ENCODE peak calls at places on chromosomes 4 and X, in seven cellular contexts. I is HepG2, R is PC-3, N is mammary epithelial cell, S is K562, Q is fibroblast of lung, M is astrocyte. G is an unnamed sample.

GRCh38 chr4:99408346-99408745 is 26.8 kb downstream of the ADH7 start:
- DNase-seq in I (no peak), R (no peak), N (no peak), S (no peak), Q (no peak), M (no peak), G (no peak)

GRCh38 chr4:35300996-35301774 is 943.1 kb downstream of the ARAP2 start:
- DNase-seq in I (no peak), R (no peak), N (no peak), S (no peak), Q (no peak), M (no peak), G (no peak)

GRCh38 chr4:25759101-25759500 is 103.5 kb downstream of the SLC34A2 start:
- DNase-seq in I (no peak), R (no peak), N (no peak), S (no peak), Q (no peak), M (no peak), G (no peak)

GRCh38 chr4:113256946-113257345 is 207.5 kb downstream of the ANK2 start:
- DNase-seq in I (no peak), R (no peak), N (peak; percentile 70), S (no peak), Q (peak; percentile 25), M (peak; percentile 25), G (no peak)

GRCh38 chrX:17706676-17707075 is 30.6 kb upstream of the SCML1 start:
- DNase-seq in I (peak; percentile 89), R (peak; percentile 43), N (peak; percentile 70), S (no peak), Q (peak; percentile 88), M (peak; percentile 84), G (peak; percentile 16)

GRCh38 chr4:177220376-177220775 is 89.3 kb upstream of the NEIL3 start:
- DNase-seq in I (no peak), R (peak; percentile 47), N (peak; percentile 20), S (no peak), Q (peak; percentile 79), M (peak; percentile 74), G (no peak)

GRCh38 chr4:179110356-179110755 is 1668.1 kb upstream of the AGA start:
- DNase-seq in I (no peak), R (peak; percentile 57), N (peak; percentile 3), S (no peak), Q (peak; percentile 100), M (peak; percentile 99), G (peak; percentile 39)

GRCh38 chr4:31324814-31325213 is 604.6 kb downstream of the PCDH7 start:
- DNase-seq in I (no peak), R (no peak), N (no peak), S (no peak), Q (no peak), M (no peak), G (no peak)

GRCh38 chr4:139675156-139675555 is 9.5 kb downstream of the MGST2 start:
- DNase-seq in I (no peak), R (no peak), N (no peak), S (no peak), Q (no peak), M (no peak), G (no peak)

GRCh38 chrX:23902419-23902818 is 5.3 kb downstream of the APOO start:
- DNase-seq in I (peak; percentile 50), R (peak; percentile 84), N (peak; percentile 56), S (peak; percentile 11), Q (peak; percentile 54), M (peak; percentile 30), G (peak; percentile 67)

GRCh38 chr4:123325241-123325681 is 71.3 kb upstream of the SPRY1 start:
- DNase-seq in I (no peak), R (no peak), N (no peak), S (no peak), Q (peak; percentile 70), M (peak; percentile 52), G (no peak)

GRCh38 chr4:13182136-13182535 is 302.0 kb downstream of the RAB28 start:
- DNase-seq in I (no peak), R (no peak), N (no peak), S (no peak), Q (peak; percentile 69), M (peak; percentile 59), G (no peak)

GRCh38 chr4:46392421-46392820 is 2.5 kb upstream of the GABRA2 start:
- DNase-seq in I (no peak), R (peak; percentile 4), N (peak; percentile 49), S (no peak), Q (no peak), M (no peak), G (no peak)

GRCh38 chr4:8783736-8784135 is 87.9 kb downstream of the HMX1 start:
- DNase-seq in I (no peak), R (no peak), N (no peak), S (no peak), Q (no peak), M (no peak), G (no peak)

GRCh38 chr4:40020221-40020620 is 36.4 kb upstream of the N4BP2 start:
- DNase-seq in I (no peak), R (no peak), N (no peak), S (no peak), Q (no peak), M (no peak), G (no peak)

GRCh38 chr4:3766791-3767561 is 791 bp downstream of the ADRA2C start:
- DNase-seq in I (no peak), R (no peak), N (peak; percentile 10), S (no peak), Q (peak; percentile 7), M (no peak), G (no peak)
- TF ChIP-seq EZH2 in I (no peak), R (no peak), N (peak; percentile 42), S (no peak), Q (peak; percentile 93), M (peak; percentile 58), G (no peak)

GRCh38 chr4:108018884-108019187 is 29.1 kb downstream of the HADH start:
- DNase-seq in I (no peak), R (no peak), N (no peak), S (no peak), Q (no peak), M (no peak), G (no peak)

GRCh38 chr4:108013332-108013731 is 23.6 kb downstream of the HADH start:
- DNase-seq in I (no peak), R (no peak), N (no peak), S (no peak), Q (no peak), M (no peak), G (no peak)

GRCh38 chr4:108013955-108014354 is 24.3 kb downstream of the HADH start:
- DNase-seq in I (no peak), R (no peak), N (no peak), S (no peak), Q (no peak), M (no peak), G (no peak)

DNA sequence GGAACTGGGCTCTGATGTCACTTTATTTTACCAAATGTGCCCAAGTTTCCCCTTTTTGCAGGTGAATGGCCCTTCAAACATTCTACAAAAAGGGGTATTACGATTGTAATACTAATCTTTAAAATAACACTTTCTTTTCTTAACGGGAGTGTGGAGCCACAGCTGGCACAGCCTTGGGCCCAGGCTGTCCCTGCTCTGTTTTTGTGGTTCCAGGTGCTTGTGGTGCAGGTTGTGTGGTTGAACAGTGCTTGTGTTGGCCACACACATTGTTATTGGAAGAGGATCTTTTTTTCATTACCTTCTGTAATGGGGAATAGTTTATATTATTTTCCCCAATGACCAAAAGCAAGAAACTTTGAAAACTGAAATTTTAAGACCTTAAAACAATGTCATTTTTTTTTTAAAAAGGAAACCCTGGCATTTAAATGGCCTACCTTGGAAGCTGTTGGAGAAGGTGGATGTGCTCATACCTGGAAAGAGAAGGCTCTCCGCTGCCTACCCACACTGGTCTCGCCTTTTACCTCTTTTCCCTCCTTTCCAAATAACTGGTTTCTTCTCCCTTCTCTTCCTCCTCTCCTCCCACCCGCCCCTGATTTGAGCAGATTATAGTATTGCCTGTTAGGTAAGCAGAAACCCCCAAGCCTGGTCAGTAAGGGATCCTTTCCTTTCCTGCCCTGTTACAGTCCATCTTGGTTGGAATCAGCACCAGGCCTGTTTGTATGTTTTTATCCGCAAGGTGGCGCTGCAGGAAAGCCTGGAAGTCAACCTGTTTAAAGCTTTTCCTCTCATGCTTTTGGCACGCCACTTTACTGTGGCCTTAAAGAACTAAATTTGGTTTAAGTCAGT is 28.6 kb downstream of the HADH start:
- DNase-seq in I (peak; percentile 58), R (peak; percentile 78), N (peak; percentile 54), S (peak; percentile 79), Q (peak; percentile 63), M (peak; percentile 45), G (peak; percentile 39)
- TF ChIP-seq EZH2 in I (no peak), R (no peak), N (no peak), S (no peak), Q (no peak), M (no peak), G (no peak)

GRCh38 chr4:1000686-1001260 is 7.6 kb upstream of the SLC26A1 start:
- DNase-seq in I (no peak), R (no peak), N (no peak), S (no peak), Q (no peak), M (no peak), G (no peak)

GRCh38 chr4:1002631-1003251 is 8.7 kb upstream of the FGFRL1 start:
- DNase-seq in I (no peak), R (no peak), N (no peak), S (no peak), Q (no peak), M (no peak), G (no peak)

GRCh38 chr4:1001561-1002130 is 8.4 kb upstream of the SLC26A1 start:
- DNase-seq in I (no peak), R (no peak), N (no peak), S (no peak), Q (no peak), M (no peak), G (no peak)

GRCh38 chr4:1003271-1004070 is 8.0 kb upstream of the FGFRL1 start:
- DNase-seq in I (no peak), R (no peak), N (no peak), S (no peak), Q (no peak), M (no peak), G (no peak)

GRCh38 chr4:1002131-1002630 is 9.0 kb upstream of the SLC26A1 start:
- DNase-seq in I (no peak), R (no peak), N (peak; percentile 17), S (no peak), Q (no peak), M (no peak), G (no peak)
- TF ChIP-seq EZH2 in I (no peak), R (no peak), N (peak; percentile 28), S (no peak), Q (peak; percentile 92), M (peak; percentile 98), G (no peak)

GRCh38 chr4:5956285-5957021 is 61.8 kb downstream of the C4orf50 start:
- DNase-seq in I (peak; percentile 11), R (peak; percentile 10), N (no peak), S (no peak), Q (no peak), M (no peak), G (no peak)

GRCh38 chr4:5955201-5955821 is 62.4 kb upstream of the CRMP1 start:
- DNase-seq in I (no peak), R (no peak), N (no peak), S (no peak), Q (no peak), M (no peak), G (no peak)

GRCh38 chr4:5957091-5957490 is 61.1 kb downstream of the C4orf50 start:
- DNase-seq in I (no peak), R (no peak), N (no peak), S (no peak), Q (no peak), M (no peak), G (no peak)

GRCh38 chr4:5954056-5954760 is 61.3 kb upstream of the CRMP1 start:
- DNase-seq in I (no peak), R (no peak), N (no peak), S (no peak), Q (no peak), M (no peak), G (no peak)

GRCh38 chr4:5955856-5956255 is 62.4 kb downstream of the C4orf50 start:
- DNase-seq in I (no peak), R (no peak), N (no peak), S (no peak), Q (no peak), M (no peak), G (no peak)
- TF ChIP-seq EZH2 in I (no peak), R (no peak), N (no peak), S (no peak), Q (no peak), M (no peak), G (no peak)